ENCODE peak calls at places on chromosome 22, in seven cellular contexts. F, T, C, A, S, G and L are unnamed samples.

GRCh38 chr22:19620742-19621371 is 93.4 kb upstream of the SEPTIN5 start:
- DNase-seq in F (no peak), A (no peak), C (no peak), S (no peak), T (no peak), G (no peak), L (no peak)

GRCh38 chr22:42114721-42115120 is 15.9 kb downstream of the CYP2D6 start:
- DNase-seq in A (no peak), G (peak), F (no peak), T (no peak), C (no peak), S (peak), L (no peak)

GRCh38 chr22:31828739-31829138 is 74.9 kb downstream of the DEPDC5 start:
- DNase-seq in T (no peak), A (no peak), S (no peak), G (no peak), C (no peak), F (no peak), L (no peak)

GRCh38 chr22:29306830-29307657 is 594 bp downstream of the GAS2L1 start:
- DNase-seq in G (peak), C (peak), S (peak), A (no peak), F (peak), T (no peak), L (no peak)

GRCh38 chr22:26711205-26711958 is 54.0 kb downstream of the MIAT start:
- DNase-seq in C (no peak), S (no peak), A (peak), F (no peak), T (peak), G (no peak), L (no peak)

GRCh38 chr22:30890689-30891442 is 77.7 kb downstream of the MORC2 start:
- DNase-seq in G (peak), T (no peak), C (peak), S (peak), F (peak), A (no peak), L (peak)

GRCh38 chr22:19213496-19214473 is 35.2 kb upstream of the SLC25A1 start:
- DNase-seq in G (peak), T (no peak), F (no peak), C (no peak), S (no peak), A (peak), L (no peak)

GRCh38 chr22:27543460-27543859 is 258.1 kb downstream of the MN1 start:
- DNase-seq in C (no peak), F (no peak), S (no peak), A (no peak), G (no peak), T (no peak), L (no peak)

GRCh38 chr22:19996694-19997384 is 19.8 kb downstream of the ARVCF start:
- DNase-seq in T (no peak), G (no peak), C (no peak), A (no peak), F (no peak), S (no peak), L (no peak)

GRCh38 chr22:27397948-27398330 is 403.6 kb downstream of the MN1 start:
- DNase-seq in T (no peak), C (no peak), A (peak), S (no peak), F (no peak), G (no peak), L (no peak)

GRCh38 chr22:17431179-17431578 is 61.9 kb downstream of the CECR2 start:
- DNase-seq in A (no peak), T (no peak), S (no peak), F (no peak), C (no peak), G (no peak), L (no peak)

GRCh38 chr22:26122920-26123468 is 46.3 kb upstream of the SEZ6L start:
- DNase-seq in S (no peak), G (no peak), C (no peak), T (no peak), F (no peak), A (no peak), L (no peak)

GRCh38 chr22:40922484-40923303 is 28.5 kb upstream of the RBX1 start:
- DNase-seq in F (peak), A (peak), S (no peak), C (peak), T (no peak), G (peak), L (no peak)

GRCh38 chr22:42949159-42949558 is 65.8 kb downstream of the PACSIN2 start:
- DNase-seq in S (peak), C (no peak), F (no peak), G (no peak), T (no peak), A (no peak), L (no peak)

GRCh38 chr22:17601031-17601430 is 27.5 kb downstream of the ATP6V1E1 start:
- DNase-seq in A (no peak), S (no peak), G (no peak), F (no peak), C (no peak), T (no peak), L (no peak)

GRCh38 chr22:19819209-19819910 is 35.3 kb downstream of the GNB1L start:
- DNase-seq in T (peak), C (no peak), F (no peak), G (no peak), A (no peak), S (peak), L (no peak)

GRCh38 chr22:23903328-23903971 is 9.3 kb downstream of the MIF start:
- DNase-seq in C (no peak), S (no peak), G (no peak), T (no peak), A (no peak), F (no peak), L (no peak)

GRCh38 chr22:32255726-32256125 is 579 bp upstream of the SLC5A4 start:
- DNase-seq in G (no peak), F (no peak), S (no peak), A (no peak), C (no peak), T (no peak), L (no peak)

GRCh38 chr22:18999416-18999815 is 63.3 kb upstream of the PRODH start:
- DNase-seq in G (no peak), T (no peak), S (peak), F (no peak), A (no peak), C (no peak), L (no peak)

GRCh38 chr22:23804781-23805291 is 18.1 kb downstream of the SMARCB1 start:
- DNase-seq in A (no peak), S (no peak), C (no peak), F (no peak), G (no peak), T (no peak), L (no peak)

GRCh38 chr22:30261134-30261533 is 5.5 kb downstream of the OSM start:
- DNase-seq in F (no peak), S (no peak), A (no peak), T (no peak), C (no peak), G (no peak), L (no peak)

GRCh38 chr22:27972732-27973698 is 54.0 kb upstream of the PITPNB start:
- DNase-seq in C (no peak), S (no peak), T (no peak), G (peak), F (no peak), A (no peak), L (no peak)

GRCh38 chr22:35892192-35892591 is 136.4 kb downstream of the RBFOX2 start:
- DNase-seq in F (no peak), S (no peak), T (no peak), C (no peak), A (peak), G (no peak), L (no peak)

GRCh38 chr22:36486619-36487384 is 5.4 kb upstream of the TXN2 start:
- DNase-seq in T (peak), S (no peak), C (peak), F (peak), A (no peak), G (peak), L (no peak)

GRCh38 chr22:29050457-29050856 is 11.2 kb downstream of the C22orf31 start:
- DNase-seq in A (no peak), T (no peak), G (no peak), S (no peak), C (no peak), F (no peak), L (no peak)

GRCh38 chr22:25837288-25837900 is 95.4 kb downstream of the MYO18B start:
- DNase-seq in A (no peak), C (no peak), F (no peak), S (peak), T (no peak), G (no peak), L (no peak)

GRCh38 chr22:24407278-24407665 is 20.1 kb upstream of the ADORA2A start:
- DNase-seq in T (no peak), G (no peak), A (no peak), S (peak), C (no peak), F (peak), L (no peak)

GRCh38 chr22:27576413-27576812 is 225.1 kb downstream of the MN1 start:
- DNase-seq in F (no peak), A (no peak), C (no peak), S (no peak), T (no peak), G (no peak), L (no peak)

GRCh38 chr22:18109410-18110193 is 1.0 kb upstream of the TUBA8 start:
- DNase-seq in C (no peak), A (no peak), T (no peak), S (no peak), G (no peak), F (no peak), L (no peak)

GRCh38 chr22:20012741-20013331 is 3.8 kb downstream of the ARVCF start:
- DNase-seq in T (no peak), A (no peak), C (no peak), F (no peak), S (no peak), G (no peak), L (no peak)

GRCh38 chr22:37053310-37054077 is 2.0 kb downstream of the KCTD17 start:
- DNase-seq in C (peak), A (no peak), S (no peak), G (no peak), T (no peak), F (no peak), L (no peak)

GRCh38 chr22:26259510-26259909 is 90.2 kb downstream of the SEZ6L start:
- DNase-seq in G (peak), F (peak), S (no peak), C (peak), A (no peak), T (no peak), L (no peak)

GRCh38 chr22:17339095-17339693 is 30.1 kb upstream of the CECR2 start:
- DNase-seq in A (no peak), T (no peak), G (no peak), C (no peak), S (no peak), F (no peak), L (no peak)

DNA sequence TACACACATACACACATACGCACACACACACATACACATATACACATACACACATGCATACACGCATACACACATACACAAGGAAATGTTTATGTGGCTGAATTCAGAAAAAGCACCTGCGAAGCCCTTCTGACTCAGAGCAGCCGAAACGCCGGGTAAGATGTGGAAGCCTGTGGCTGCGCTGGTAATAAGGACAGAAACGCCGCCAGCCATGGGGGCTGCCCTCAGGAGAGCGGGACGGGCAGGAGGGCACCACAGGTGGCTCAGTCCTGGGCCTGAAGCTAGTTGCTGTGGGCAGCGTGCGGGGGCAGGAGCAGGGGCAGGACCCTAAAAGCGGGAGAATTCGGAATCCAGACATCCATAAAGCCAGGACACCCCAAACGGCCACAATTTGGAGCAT is 378.3 kb downstream of the BRD1 start:
- DNase-seq in T (no peak), A (no peak), C (no peak), G (no peak), F (no peak), S (no peak), L (no peak)
- TF ChIP-seq CTCF in T (no peak), A (no peak), C (no peak), G (no peak), F (no peak), S (no peak), L (no peak)

GRCh38 chr22:22380098-22381030 is 128.2 kb downstream of the ZNF280B start:
- DNase-seq in T (no peak), C (no peak), G (peak), A (no peak), F (peak), S (no peak), L (peak)

GRCh38 chr22:22377335-22377734 is 131.2 kb downstream of the ZNF280B start:
- DNase-seq in T (no peak), S (no peak), A (no peak), G (no peak), F (no peak), C (no peak), L (no peak)

GRCh38 chr22:22375586-22376351 is 131.2 kb downstream of the VPREB1 start:
- DNase-seq in G (no peak), T (no peak), F (no peak), S (no peak), C (no peak), A (no peak), L (no peak)

GRCh38 chr22:22376352-22376706 is 131.7 kb downstream of the VPREB1 start:
- DNase-seq in T (no peak), F (no peak), C (no peak), A (no peak), G (no peak), S (no peak), L (no peak)

DNA sequence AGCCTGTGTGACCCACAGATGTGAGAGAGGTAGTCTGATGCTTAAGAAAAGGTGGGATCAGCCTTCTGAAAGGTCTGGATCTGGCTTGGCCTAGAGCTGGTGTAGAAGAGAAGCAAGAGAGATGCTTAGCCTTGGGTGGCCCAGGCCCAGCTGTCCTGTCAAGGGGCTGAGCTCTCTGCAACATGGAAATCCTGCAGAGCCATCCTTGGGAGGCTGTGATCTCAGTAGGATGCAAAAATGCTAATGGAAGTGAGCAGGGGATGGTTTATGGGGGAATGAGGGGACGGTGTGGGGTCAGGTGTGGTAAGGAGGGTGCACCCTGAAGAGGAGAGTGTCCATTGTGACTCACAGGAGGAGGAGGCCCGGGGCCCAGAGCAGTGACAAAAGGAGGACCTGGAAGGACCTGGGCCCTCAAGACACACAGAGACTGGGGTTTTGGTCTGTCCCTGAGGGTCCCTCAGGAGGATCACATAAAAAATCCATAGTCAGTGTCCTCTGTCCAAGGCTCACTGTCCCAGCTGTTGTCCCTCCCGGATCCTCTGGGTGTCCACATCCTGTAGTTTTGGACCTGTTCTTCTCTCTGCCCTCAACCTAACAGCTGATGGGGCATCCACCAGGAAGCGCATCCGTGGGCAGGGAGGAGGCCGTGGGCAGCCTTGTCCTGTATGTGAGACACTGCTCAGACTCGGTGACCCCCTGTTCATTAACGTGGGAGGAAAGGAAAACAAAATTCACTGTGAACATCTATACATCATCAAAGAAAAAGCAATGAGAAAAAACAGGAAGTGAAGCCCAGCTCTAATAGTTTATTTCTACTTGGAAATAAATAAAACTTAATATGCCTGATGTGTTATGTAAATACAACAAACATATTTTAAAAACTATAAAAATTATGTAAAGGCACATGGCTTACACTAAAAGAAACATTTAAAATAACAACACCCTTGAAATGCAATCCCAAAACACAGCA is 129.8 kb downstream of the ZNF280B start:
- DNase-seq in A (no peak), T (no peak), G (no peak), S (no peak), F (no peak), C (no peak), L (no peak)
- TF ChIP-seq CTCF in A (no peak), T (no peak), G (no peak), S (no peak), F (no peak), C (no peak), L (no peak)

GRCh38 chr22:21098099-21098671 is 52.4 kb downstream of the LRRC74B start:
- DNase-seq in A (no peak), C (no peak), S (no peak), F (no peak), G (no peak), T (no peak), L (no peak)
- TF ChIP-seq CTCF in A (no peak), C (no peak), S (no peak), F (no peak), G (no peak), T (no peak), L (no peak)

DNA sequence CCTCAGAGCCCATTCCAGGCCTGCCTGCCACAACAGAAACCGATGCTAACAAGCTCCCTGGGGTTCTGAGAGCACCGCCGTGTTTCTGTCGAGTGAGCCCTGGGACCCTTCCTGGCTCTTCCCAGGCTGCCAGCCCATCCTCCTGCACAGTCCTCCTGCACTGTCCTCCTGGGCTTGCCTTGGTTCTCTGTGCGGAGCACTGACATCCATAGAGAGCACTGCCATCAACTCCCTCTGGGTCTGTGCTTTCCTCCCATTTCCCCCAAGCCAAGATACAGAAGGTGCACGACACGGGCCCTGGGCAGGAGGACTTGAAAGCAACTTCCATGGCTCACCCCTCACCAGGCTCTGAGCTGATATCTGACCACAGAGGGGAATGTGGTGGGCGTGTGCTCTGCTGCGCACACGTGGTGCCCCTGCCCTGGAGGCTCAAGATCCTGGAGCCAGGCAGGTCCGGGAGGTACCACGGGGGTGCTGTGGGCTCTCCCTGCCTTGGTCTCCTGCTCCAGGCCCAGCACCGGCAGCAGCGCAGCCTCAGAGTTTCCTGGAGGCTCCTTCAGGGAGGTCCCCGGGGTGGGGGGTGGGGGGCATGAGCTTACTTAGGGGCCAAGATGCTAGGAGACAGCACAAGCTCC is 304.2 kb downstream of the BRD1 start:
- DNase-seq in G (no peak), C (no peak), F (no peak), T (no peak), A (no peak), S (no peak), L (no peak)
- TF ChIP-seq CTCF in G (no peak), C (no peak), F (no peak), T (no peak), A (no peak), S (no peak), L (no peak)

DNA sequence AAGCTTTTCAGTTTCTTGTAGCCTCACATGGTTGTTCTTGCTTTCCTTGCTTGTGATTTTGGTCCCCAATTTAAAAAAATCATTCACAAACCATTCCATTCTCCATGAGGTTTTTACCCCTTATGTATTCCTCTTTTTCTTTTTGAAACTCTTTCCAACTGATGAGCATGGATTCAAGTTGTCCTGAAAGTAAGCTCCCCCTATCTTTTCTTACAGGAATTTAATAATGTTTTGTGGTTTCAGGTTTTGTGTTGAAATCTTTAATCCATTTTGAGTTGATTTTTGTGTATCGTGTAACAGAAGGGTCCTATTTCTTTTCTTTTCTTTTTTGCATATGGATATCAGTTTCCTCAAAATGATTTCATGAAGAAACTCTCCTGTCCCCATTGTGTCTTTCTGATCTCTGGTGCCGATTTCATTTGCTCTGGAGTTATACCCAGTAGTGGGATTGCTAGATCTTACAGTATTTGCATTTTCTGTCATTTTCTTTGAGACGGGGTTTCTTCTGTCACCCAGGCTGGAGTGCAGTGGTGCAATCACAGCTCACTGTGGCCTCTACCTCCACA is 58.5 kb downstream of the LRRC74B start:
- DNase-seq in S (no peak), T (no peak), A (no peak), C (no peak), F (no peak), G (no peak), L (no peak)
- TF ChIP-seq CTCF in S (no peak), T (no peak), A (peak), C (no peak), F (no peak), G (no peak), L (no peak)

DNA sequence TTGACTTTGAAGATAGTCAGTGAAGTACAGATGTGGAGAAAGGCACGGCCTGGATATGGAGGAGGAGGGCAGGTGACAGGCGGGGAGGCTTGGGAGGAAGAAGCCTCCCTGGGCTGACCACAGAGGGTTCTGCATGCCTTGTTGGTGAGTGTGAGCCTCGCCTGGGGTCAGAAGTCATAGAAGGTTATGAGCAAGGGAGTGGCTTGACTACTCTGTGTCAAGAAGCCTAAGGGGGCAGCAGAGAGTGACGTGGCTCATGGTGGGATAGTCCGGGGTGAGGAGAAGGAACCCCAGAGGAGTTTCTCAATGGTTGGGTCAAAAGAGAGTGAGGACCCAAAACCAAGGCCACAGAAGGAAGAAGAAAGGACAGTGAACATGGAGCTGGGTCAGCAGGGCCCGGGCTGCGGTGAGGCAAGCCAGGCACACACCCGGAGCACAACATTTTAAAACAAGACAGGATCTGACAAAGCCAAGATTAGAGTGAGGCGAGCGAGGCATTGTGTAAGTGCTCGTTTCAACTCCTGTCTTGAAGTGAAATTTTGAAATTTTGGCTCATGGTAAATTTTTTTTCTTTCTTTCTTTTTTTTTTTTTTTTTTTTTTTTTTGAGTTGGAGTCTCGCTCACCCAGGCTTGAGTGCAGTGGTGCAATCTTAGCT is 31.9 kb downstream of the PDGFB start:
- DNase-seq in S (peak), T (no peak), C (no peak), G (peak), A (no peak), F (no peak), L (no peak)
- TF ChIP-seq CTCF in S (no peak), T (no peak), C (peak), G (peak), A (no peak), F (no peak), L (no peak)

GRCh38 chr22:45101828-45102227 is 61.9 kb upstream of the NUP50 start:
- DNase-seq in T (no peak), A (no peak), C (peak), G (peak), S (peak), F (peak), L (no peak)
- TF ChIP-seq CTCF in T (no peak), A (peak), C (peak), G (peak), S (no peak), F (no peak), L (no peak)